ENCODE peak calls at places on chromosomes 13 and 19, in seven cellular contexts. W is GM23338, M is Karpas-422, Y is GM23248, S is trophoblast cell, E is GM12878, T is PC-3. P is an unnamed sample.

GRCh38 chr19:51111606-51112005 is 3.4 kb upstream of the CTU1 start:
- DNase-seq in W (peak), M (peak), Y (peak), S (no peak), E (no peak), T (peak), P (no peak)

GRCh38 chr19:7916137-7916907 is 1.7 kb downstream of the TGFBR3L start:
- DNase-seq in W (peak), M (peak), Y (peak), S (no peak), E (no peak), T (peak), P (peak)

GRCh38 chr13:28355822-28356371 is 139.0 kb downstream of the FLT1 start:
- DNase-seq in W (no peak), M (no peak), Y (peak), S (no peak), E (no peak), T (no peak), P (peak)

GRCh38 chr19:40623403-40624239 is 22.5 kb downstream of the LTBP4 start:
- DNase-seq in W (peak), M (peak), Y (no peak), S (peak), E (no peak), T (peak), P (peak)

GRCh38 chr19:17244618-17245534 is 843 bp downstream of the NR2F6 start:
- DNase-seq in W (peak), M (peak), Y (peak), S (no peak), E (no peak), T (no peak), P (peak)

GRCh38 chr19:35037716-35038622 is 3.6 kb upstream of the HPN start:
- DNase-seq in W (no peak), M (no peak), Y (no peak), S (no peak), E (peak), T (no peak), P (no peak)

GRCh38 chr13:110561335-110562033 is at the start of gene RAB20:
- DNase-seq in W (peak), M (peak), Y (peak), S (peak), E (no peak), T (peak), P (peak)

GRCh38 chr19:16121141-16121540 is 9.5 kb downstream of the RAB8A start:
- DNase-seq in W (no peak), M (no peak), Y (no peak), S (no peak), E (no peak), T (no peak), P (no peak)

GRCh38 chr13:50668882-50669281 is 174.6 kb downstream of the DLEU7 start:
- DNase-seq in W (no peak), M (no peak), Y (no peak), S (no peak), E (no peak), T (no peak), P (no peak)

GRCh38 chr13:27578121-27579030 is 42.0 kb downstream of the LNX2 start:
- DNase-seq in W (peak), M (no peak), Y (peak), S (peak), E (no peak), T (peak), P (no peak)

GRCh38 chr19:47582320-47582909 is 9.5 kb upstream of the ZNF541 start:
- DNase-seq in W (no peak), M (no peak), Y (no peak), S (no peak), E (no peak), T (no peak), P (no peak)

GRCh38 chr13:83879431-83880171 is 2.7 kb downstream of the SLITRK1 start:
- DNase-seq in W (peak), M (no peak), Y (peak), S (no peak), E (no peak), T (no peak), P (peak)

GRCh38 chr19:35921012-35921411 is 12.9 kb upstream of the TYROBP start:
- DNase-seq in W (no peak), M (no peak), Y (no peak), S (no peak), E (no peak), T (no peak), P (no peak)

GRCh38 chr19:39996218-39996810 is 546 bp upstream of the ZNF546 start:
- DNase-seq in W (no peak), M (peak), Y (peak), S (no peak), E (peak), T (peak), P (peak)

GRCh38 chr13:23796546-23796945 is 92.7 kb downstream of the MIPEP start:
- DNase-seq in W (no peak), M (no peak), Y (no peak), S (no peak), E (no peak), T (peak), P (no peak)

GRCh38 chr19:46147791-46148288 is at the start of gene IGFL2:
- DNase-seq in W (no peak), M (no peak), Y (peak), S (peak), E (no peak), T (peak), P (peak)

GRCh38 chr19:342801-343421 is 1.7 kb downstream of the MIER2 start:
- DNase-seq in W (no peak), M (peak), Y (peak), S (no peak), E (peak), T (peak), P (no peak)

GRCh38 chr13:99123101-99124045 is 77.3 kb upstream of the UBAC2 start:
- DNase-seq in W (no peak), M (no peak), Y (peak), S (peak), E (no peak), T (no peak), P (no peak)

GRCh38 chr19:48991823-48992570 is 1.1 kb downstream of the GYS1 start:
- DNase-seq in W (peak), M (peak), Y (peak), S (peak), E (no peak), T (peak), P (peak)

GRCh38 chr19:28847468-28847867 is 365.5 kb downstream of the UQCRFS1 start:
- DNase-seq in W (peak), M (no peak), Y (peak), S (peak), E (no peak), T (no peak), P (peak)

GRCh38 chr13:31053098-31053497 is 108.6 kb downstream of the HSPH1 start:
- DNase-seq in W (no peak), M (no peak), Y (peak), S (no peak), E (no peak), T (peak), P (no peak)

GRCh38 chr13:66207610-66208009 is 1022.5 kb downstream of the PCDH9 start:
- DNase-seq in W (no peak), M (no peak), Y (no peak), S (no peak), E (no peak), T (no peak), P (no peak)

GRCh38 chr19:43406297-43406696 is 8.4 kb upstream of the TEX101 start:
- DNase-seq in W (peak), M (no peak), Y (no peak), S (no peak), E (no peak), T (no peak), P (no peak)

GRCh38 chr13:107770541-107770940 is 444.8 kb downstream of the LIG4 start:
- DNase-seq in W (peak), M (no peak), Y (no peak), S (no peak), E (no peak), T (no peak), P (no peak)

GRCh38 chr19:45972081-45972943 is 1.4 kb downstream of the NOVA2 start:
- DNase-seq in W (no peak), M (no peak), Y (no peak), S (no peak), E (no peak), T (no peak), P (no peak)

GRCh38 chr19:47618771-47619170 is 9.8 kb downstream of the BICRA start:
- DNase-seq in W (no peak), M (no peak), Y (peak), S (no peak), E (no peak), T (no peak), P (no peak)

GRCh38 chr13:98439136-98439828 is 137.6 kb downstream of the STK24 start:
- DNase-seq in W (no peak), M (no peak), Y (no peak), S (no peak), E (no peak), T (no peak), P (no peak)

GRCh38 chr19:43809762-43810696 is 7.8 kb upstream of the LYPD5 start:
- DNase-seq in W (peak), M (peak), Y (peak), S (peak), E (peak), T (peak), P (peak)

GRCh38 chr13:110323172-110323851 is 16.2 kb downstream of the COL4A2 start:
- DNase-seq in W (peak), M (peak), Y (peak), S (peak), E (no peak), T (peak), P (no peak)

GRCh38 chr13:94154362-94154761 is 325.1 kb downstream of the DCT start:
- DNase-seq in W (no peak), M (no peak), Y (peak), S (no peak), E (no peak), T (peak), P (no peak)

GRCh38 chr19:1676351-1677266 is 24.2 kb upstream of the TCF3 start:
- DNase-seq in W (no peak), M (no peak), Y (no peak), S (no peak), E (no peak), T (no peak), P (no peak)
- H3K4me2 ChIP-seq in W (peak), M (no peak), Y (no peak), S (no peak), E (no peak), T (no peak), P (peak)

DNA sequence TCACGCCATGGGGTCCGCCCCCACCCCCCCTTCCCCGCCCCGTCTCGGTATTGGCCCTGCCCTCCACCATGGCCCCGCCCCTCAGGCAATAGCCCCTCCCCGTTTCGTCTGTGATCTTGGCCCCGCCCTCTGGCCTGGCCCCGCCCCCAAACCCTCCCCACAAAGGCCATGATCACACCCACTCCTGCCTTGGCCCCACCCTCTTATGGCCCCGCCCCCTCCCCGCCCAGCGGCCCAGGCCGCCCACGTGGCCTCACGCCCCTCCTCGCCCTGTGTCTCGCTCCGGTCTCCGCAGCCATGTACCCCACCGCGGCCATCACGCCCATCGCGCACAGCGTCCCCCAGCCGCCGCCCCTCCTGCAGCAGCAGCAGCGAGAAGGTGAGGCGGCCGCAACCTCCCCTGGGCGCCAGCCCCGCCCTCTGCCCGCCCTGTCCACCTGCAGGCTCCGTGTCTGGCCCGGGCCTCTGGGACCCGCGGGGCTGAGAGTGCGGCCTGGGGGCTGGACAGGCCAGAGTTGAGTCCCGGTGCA is 61.3 kb downstream of the CELF5 start:
- DNase-seq in W (peak), M (no peak), Y (no peak), S (no peak), E (no peak), T (no peak), P (no peak)
- H3K4me3 ChIP-seq in W (peak), M (no peak), Y (no peak), S (no peak), E (no peak), T (peak), P (no peak)

GRCh38 chr19:32576790-32577189 is 4.2 kb upstream of the PDCD5 start:
- DNase-seq in W (no peak), M (no peak), Y (no peak), S (no peak), E (no peak), T (no peak), P (no peak)

GRCh38 chr19:32580901-32581703 is at the start of gene PDCD5:
- DNase-seq in W (peak), M (peak), Y (peak), S (peak), E (peak), T (peak), P (peak)

GRCh38 chr19:32580353-32580900 is 563 bp upstream of the PDCD5 start:
- DNase-seq in W (no peak), M (no peak), Y (no peak), S (no peak), E (no peak), T (no peak), P (no peak)

GRCh38 chr19:32581704-32582164 is 744 bp downstream of the PDCD5 start:
- DNase-seq in W (peak), M (no peak), Y (peak), S (peak), E (no peak), T (peak), P (peak)
- H3K4me2 ChIP-seq in W (peak), M (peak), Y (peak), S (peak), E (peak), T (peak), P (peak)

DNA sequence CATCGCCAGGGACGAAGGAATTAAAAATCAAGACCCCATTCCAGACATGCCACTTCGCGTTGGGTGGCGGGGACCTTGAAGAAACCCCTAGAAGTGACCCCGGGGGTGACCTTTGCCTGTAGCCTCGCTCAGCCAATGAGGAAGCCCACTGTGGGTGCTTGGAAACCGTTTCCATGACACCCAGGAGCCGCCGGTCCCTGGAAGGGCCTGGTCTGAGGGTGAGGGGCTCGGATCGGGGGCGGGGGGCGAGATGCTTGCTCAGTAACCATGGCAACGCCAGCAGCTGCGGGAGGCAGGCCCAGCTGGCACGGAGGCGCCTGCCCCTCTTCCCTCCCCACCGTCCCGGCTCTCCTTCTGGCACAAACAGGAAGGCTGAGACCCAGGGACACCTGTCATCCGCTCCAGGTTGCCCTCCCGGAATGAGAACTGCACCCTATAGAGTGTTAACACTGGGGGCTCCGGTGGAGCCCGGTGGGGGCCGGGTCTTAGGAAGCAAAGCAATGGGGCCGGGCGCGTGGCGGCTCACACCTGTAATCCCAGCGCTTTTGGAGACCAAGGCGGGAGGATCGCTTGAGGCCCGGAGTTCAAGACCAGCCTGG is 54.4 kb upstream of the PTPRS start:
- DNase-seq in W (peak), M (no peak), Y (no peak), S (no peak), E (no peak), T (no peak), P (no peak)
- H3K4me3 ChIP-seq in W (peak), M (no peak), Y (no peak), S (no peak), E (no peak), T (no peak), P (no peak)

P was measured in hepatocyte.